ENCODE peak calls at places on chromosomes 11 and 22, in four cellular contexts. One of them, this sample, is unnamed.

GRCh38 chr22:28254396-28254795 is 335.3 kb upstream of the PITPNB start:
- DNase-seq in AG04449: no peak
- DNase-seq in BJ: no peak
- DNase-seq in psoas muscle: no peak
- DNase-seq in this sample: no peak

GRCh38 chr22:39003165-39003638 is 10.9 kb upstream of the APOBEC3C start:
- DNase-seq in AG04449: peak; percentile 26
- DNase-seq in BJ: peak; percentile 55
- DNase-seq in psoas muscle: peak; percentile 78
- DNase-seq in this sample: peak; percentile 75

GRCh38 chr11:72840780-72841179 is 26.6 kb downstream of the ATG16L2 start:
- DNase-seq in AG04449: peak; percentile 73
- DNase-seq in BJ: peak; percentile 59
- DNase-seq in psoas muscle: no peak
- DNase-seq in this sample: no peak

GRCh38 chr11:101082813-101083212 is 46.8 kb downstream of the PGR start:
- DNase-seq in AG04449: no peak
- DNase-seq in BJ: no peak
- DNase-seq in psoas muscle: no peak
- DNase-seq in this sample: no peak

GRCh38 chr11:104161751-104162450 is 2.0 kb downstream of the PDGFD start:
- DNase-seq in AG04449: no peak
- DNase-seq in BJ: no peak
- DNase-seq in psoas muscle: no peak
- DNase-seq in this sample: no peak

GRCh38 chr22:46931414-46931813 is 169.0 kb downstream of the TBC1D22A start:
- DNase-seq in AG04449: no peak
- DNase-seq in BJ: no peak
- DNase-seq in psoas muscle: no peak
- DNase-seq in this sample: peak; percentile 5

GRCh38 chr11:110857885-110858555 is 145.8 kb upstream of the ARHGAP20 start:
- DNase-seq in AG04449: no peak
- DNase-seq in BJ: peak; percentile 25
- DNase-seq in psoas muscle: no peak
- DNase-seq in this sample: no peak

GRCh38 chr11:79147731-79148130 is 293.1 kb downstream of the TENM4 start:
- DNase-seq in AG04449: no peak
- DNase-seq in BJ: no peak
- DNase-seq in psoas muscle: no peak
- DNase-seq in this sample: no peak

GRCh38 chr11:120587299-120587698 is 75.8 kb downstream of the GRIK4 start:
- DNase-seq in AG04449: no peak
- DNase-seq in BJ: no peak
- DNase-seq in psoas muscle: no peak
- DNase-seq in this sample: no peak

GRCh38 chr11:35166369-35167360 is 27.7 kb downstream of the CD44 start:
- DNase-seq in AG04449: peak; percentile 80
- DNase-seq in BJ: peak; percentile 87
- DNase-seq in psoas muscle: no peak
- DNase-seq in this sample: peak; percentile 56

GRCh38 chr11:49405743-49406142 is 197.3 kb upstream of the FOLH1 start:
- DNase-seq in AG04449: no peak
- DNase-seq in BJ: no peak
- DNase-seq in psoas muscle: peak; percentile 28
- DNase-seq in this sample: no peak

GRCh38 chr22:24938741-24939341 is 7.7 kb downstream of the LHFPL7 start:
- DNase-seq in AG04449: no peak
- DNase-seq in BJ: no peak
- DNase-seq in psoas muscle: no peak
- DNase-seq in this sample: no peak

GRCh38 chr22:20206709-20207215 is 55.9 kb upstream of the CCDC188 start:
- DNase-seq in AG04449: no peak
- DNase-seq in BJ: no peak
- DNase-seq in psoas muscle: no peak
- DNase-seq in this sample: no peak

GRCh38 chr11:129766858-129767604 is 48.6 kb upstream of the TMEM45B start:
- DNase-seq in AG04449: no peak
- DNase-seq in BJ: no peak
- DNase-seq in psoas muscle: no peak
- DNase-seq in this sample: no peak

GRCh38 chr11:64352099-64353005 is 6.6 kb upstream of the RPS6KA4 start:
- DNase-seq in AG04449: no peak
- DNase-seq in BJ: no peak
- DNase-seq in psoas muscle: peak; percentile 57
- DNase-seq in this sample: no peak

GRCh38 chr11:69293087-69293486 is 868 bp upstream of the MYEOV start:
- DNase-seq in AG04449: no peak
- DNase-seq in BJ: no peak
- DNase-seq in psoas muscle: peak; percentile 44
- DNase-seq in this sample: no peak

GRCh38 chr11:55966391-55966790 is 3.4 kb downstream of the OR10AG1 start:
- DNase-seq in AG04449: no peak
- DNase-seq in BJ: no peak
- DNase-seq in psoas muscle: no peak
- DNase-seq in this sample: no peak

GRCh38 chr11:115802641-115803040 is 298.4 kb upstream of the CADM1 start:
- DNase-seq in AG04449: no peak
- DNase-seq in BJ: no peak
- DNase-seq in psoas muscle: no peak
- DNase-seq in this sample: no peak

GRCh38 chr22:50530857-50531545 is 1.2 kb upstream of the TYMP start:
- DNase-seq in AG04449: no peak
- DNase-seq in BJ: no peak
- DNase-seq in psoas muscle: peak; percentile 93
- DNase-seq in this sample: no peak

GRCh38 chr11:100740440-100740839 is 53.4 kb downstream of the ARHGAP42 start:
- DNase-seq in AG04449: no peak
- DNase-seq in BJ: no peak
- DNase-seq in psoas muscle: no peak
- DNase-seq in this sample: no peak

GRCh38 chr11:74009230-74009547 is 304 bp upstream of the UCP3 start:
- DNase-seq in AG04449: no peak
- DNase-seq in BJ: no peak
- DNase-seq in psoas muscle: no peak
- DNase-seq in this sample: no peak

GRCh38 chr11:57460017-57460755 is at the start of gene RTN4RL2:
- DNase-seq in AG04449: no peak
- DNase-seq in BJ: no peak
- DNase-seq in psoas muscle: peak; percentile 71
- DNase-seq in this sample: no peak

GRCh38 chr11:67539588-67539987 is 16.3 kb upstream of the CABP2 start:
- DNase-seq in AG04449: no peak
- DNase-seq in BJ: no peak
- DNase-seq in psoas muscle: no peak
- DNase-seq in this sample: no peak

GRCh38 chr11:7490535-7490934 is 5.2 kb downstream of the OLFML1 start:
- DNase-seq in AG04449: no peak
- DNase-seq in BJ: no peak
- DNase-seq in psoas muscle: no peak
- DNase-seq in this sample: no peak

GRCh38 chr11:27296406-27296994 is 66.5 kb downstream of the CCDC34 start:
- DNase-seq in AG04449: no peak
- DNase-seq in BJ: no peak
- DNase-seq in psoas muscle: no peak
- DNase-seq in this sample: no peak

GRCh38 chr22:32723632-32724031 is 77.9 kb upstream of the TIMP3 start:
- DNase-seq in AG04449: peak; percentile 87
- DNase-seq in BJ: peak; percentile 77
- DNase-seq in psoas muscle: peak; percentile 79
- DNase-seq in this sample: peak; percentile 87

GRCh38 chr11:90845126-90845525 is 622.3 kb upstream of the CHORDC1 start:
- DNase-seq in AG04449: no peak
- DNase-seq in BJ: no peak
- DNase-seq in psoas muscle: no peak
- DNase-seq in this sample: no peak

GRCh38 chr11:16356057-16356750 is at the start of gene SOX6:
- DNase-seq in AG04449: no peak
- DNase-seq in BJ: no peak
- DNase-seq in psoas muscle: no peak
- DNase-seq in this sample: no peak

GRCh38 chr11:12206529-12206928 is 96.1 kb downstream of the MICAL2 start:
- DNase-seq in AG04449: no peak
- DNase-seq in BJ: no peak
- DNase-seq in psoas muscle: no peak
- DNase-seq in this sample: no peak

GRCh38 chr11:25734592-25735211 is 597.2 kb upstream of the ANO3 start:
- DNase-seq in AG04449: no peak
- DNase-seq in BJ: no peak
- DNase-seq in psoas muscle: no peak
- DNase-seq in this sample: no peak

GRCh38 chr11:69008774-69009440 is 4.1 kb downstream of the MRGPRF start:
- DNase-seq in AG04449: peak; percentile 81
- DNase-seq in BJ: peak; percentile 96
- DNase-seq in psoas muscle: peak; percentile 82
- DNase-seq in this sample: peak; percentile 85

GRCh38 chr22:23221351-23221804 is 41.1 kb downstream of the BCR start:
- DNase-seq in AG04449: no peak
- DNase-seq in BJ: no peak
- DNase-seq in psoas muscle: no peak
- DNase-seq in this sample: no peak

GRCh38 chr22:23219317-23219716 is 39.0 kb downstream of the BCR start:
- DNase-seq in AG04449: no peak
- DNase-seq in BJ: no peak
- DNase-seq in psoas muscle: no peak
- DNase-seq in this sample: no peak

GRCh38 chr22:23222033-23222840 is 41.9 kb downstream of the BCR start:
- DNase-seq in AG04449: no peak
- DNase-seq in BJ: no peak
- DNase-seq in psoas muscle: no peak
- DNase-seq in this sample: no peak

GRCh38 chr22:23219787-23220484 is 39.6 kb downstream of the BCR start:
- DNase-seq in AG04449: no peak
- DNase-seq in BJ: no peak
- DNase-seq in psoas muscle: no peak
- DNase-seq in this sample: no peak

GRCh38 chr22:23220485-23221350 is 40.4 kb downstream of the BCR start:
- DNase-seq in AG04449: no peak
- DNase-seq in BJ: no peak
- DNase-seq in psoas muscle: no peak
- DNase-seq in this sample: no peak
- H3K4me3 ChIP-seq in AG04449: no peak overlapping the region
- H3K4me3 ChIP-seq in BJ: no peak overlapping the region
- H3K4me3 ChIP-seq in psoas muscle: no peak overlapping the region
- H3K4me3 ChIP-seq in this sample: no peak overlapping the region

GRCh38 chr11:46390331-46391171 is 1.0 kb downstream of the CHRM4 start:
- DNase-seq in AG04449: no peak
- DNase-seq in BJ: no peak
- DNase-seq in psoas muscle: no peak
- DNase-seq in this sample: no peak
- H3K4me3 ChIP-seq in AG04449: no peak overlapping the region
- H3K4me3 ChIP-seq in BJ: no peak overlapping the region
- H3K4me3 ChIP-seq in psoas muscle: no peak overlapping the region
- H3K4me3 ChIP-seq in this sample: no peak overlapping the region

GRCh38 chr11:113774174-113774503 is 647 bp upstream of the ZW10 start:
- DNase-seq in AG04449: no peak
- DNase-seq in BJ: no peak
- DNase-seq in psoas muscle: no peak
- DNase-seq in this sample: no peak

GRCh38 chr11:113773092-113773415 is 438 bp downstream of the ZW10 start:
- DNase-seq in AG04449: no peak
- DNase-seq in BJ: no peak
- DNase-seq in psoas muscle: no peak
- DNase-seq in this sample: no peak

GRCh38 chr11:113773416-113774173 is at the start of gene ZW10:
- DNase-seq in AG04449: peak; percentile 79
- DNase-seq in BJ: peak; percentile 90
- DNase-seq in psoas muscle: peak; percentile 99
- DNase-seq in this sample: peak; percentile 91

DNA sequence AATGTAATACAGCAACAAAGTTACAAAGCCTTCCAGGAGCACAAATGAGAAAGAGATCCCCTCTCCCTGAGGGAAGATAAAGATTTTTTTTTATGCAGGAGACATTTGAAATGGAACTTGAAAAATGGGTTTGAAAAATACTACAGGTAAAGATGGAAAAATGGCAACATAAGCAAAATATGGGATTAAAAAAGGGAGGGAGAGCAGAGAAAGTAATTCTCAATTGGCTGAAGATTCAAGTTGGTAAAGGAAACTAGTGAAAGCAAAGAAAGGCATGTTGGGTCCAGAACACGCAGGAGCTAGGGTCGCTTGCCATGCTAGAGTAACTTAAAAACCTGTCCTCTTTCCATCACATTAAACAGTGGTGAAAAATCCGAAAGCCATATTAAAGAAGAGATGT is 1.5 kb downstream of the ZW10 start:
- DNase-seq in AG04449: no peak
- DNase-seq in BJ: no peak
- DNase-seq in psoas muscle: no peak
- DNase-seq in this sample: no peak
- H3K4me3 ChIP-seq in AG04449: peak overlapping the region; percentile 38
- H3K4me3 ChIP-seq in BJ: no peak overlapping the region
- H3K4me3 ChIP-seq in psoas muscle: peak overlapping the region; percentile 75
- H3K4me3 ChIP-seq in this sample: peak overlapping the region; percentile 96

GRCh38 chr11:118610773-118611432 is 3.5 kb downstream of the PHLDB1 start:
- DNase-seq in AG04449: no peak
- DNase-seq in BJ: no peak
- DNase-seq in psoas muscle: peak; percentile 84
- DNase-seq in this sample: no peak

GRCh38 chr11:118614511-118614910 is 7.1 kb downstream of the PHLDB1 start:
- DNase-seq in AG04449: no peak
- DNase-seq in BJ: no peak
- DNase-seq in psoas muscle: peak; percentile 24
- DNase-seq in this sample: no peak

GRCh38 chr11:118610220-118610772 is 2.9 kb downstream of the PHLDB1 start:
- DNase-seq in AG04449: no peak
- DNase-seq in BJ: no peak
- DNase-seq in psoas muscle: no peak
- DNase-seq in this sample: no peak

GRCh38 chr11:118609380-118610219 is 2.2 kb downstream of the PHLDB1 start:
- DNase-seq in AG04449: no peak
- DNase-seq in BJ: no peak
- DNase-seq in psoas muscle: no peak
- DNase-seq in this sample: no peak

DNA sequence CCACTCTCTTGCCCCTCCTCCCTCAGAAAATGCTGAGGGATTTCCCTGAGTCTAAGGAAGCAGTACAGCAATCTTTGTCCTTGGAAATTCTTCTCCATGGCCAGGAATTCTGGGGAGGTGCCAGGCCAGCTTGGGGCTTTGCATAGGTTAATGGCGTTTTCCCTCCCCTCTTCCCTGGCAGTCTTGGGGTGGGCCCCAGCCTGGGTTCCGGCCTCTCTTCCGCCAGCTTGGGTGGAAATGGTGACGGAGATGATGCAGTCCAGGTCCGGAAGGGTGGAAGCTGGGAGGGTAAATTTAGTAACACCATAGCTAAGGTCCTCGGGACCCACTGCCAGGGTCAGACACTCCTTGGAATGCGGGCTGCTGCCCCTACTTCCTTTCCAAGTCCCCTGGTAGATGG is 5.0 kb downstream of the PHLDB1 start:
- DNase-seq in AG04449: no peak
- DNase-seq in BJ: no peak
- DNase-seq in psoas muscle: peak; percentile 69
- DNase-seq in this sample: no peak
- H3K4me3 ChIP-seq in AG04449: no peak overlapping the region
- H3K4me3 ChIP-seq in BJ: no peak overlapping the region
- H3K4me3 ChIP-seq in psoas muscle: no peak overlapping the region
- H3K4me3 ChIP-seq in this sample: no peak overlapping the region

This sample was measured in HFF-Myc.